ENCODE peak calls at places on chromosomes 3 and 15, in five cellular contexts. One of them, this sample, is unnamed.

GRCh38 chr3:127628788-127629456 is at the start of gene PODXL2:
- DNase-seq in NCI-H345: peak; percentile 63
- DNase-seq in NCI-H460: peak; percentile 43
- DNase-seq in A172: no peak
- DNase-seq in NCI-H2029: peak; percentile 52
- DNase-seq in this sample: peak; percentile 86

GRCh38 chr3:11195201-11195600 is 40.9 kb downstream of the HRH1 start:
- DNase-seq in NCI-H2029: no peak
- DNase-seq in A172: peak; percentile 49
- DNase-seq in NCI-H345: peak; percentile 2
- DNase-seq in NCI-H460: no peak
- DNase-seq in this sample: no peak

GRCh38 chr15:41820791-41821423 is 7.0 kb upstream of the JMJD7 start:
- DNase-seq in NCI-H460: no peak
- DNase-seq in A172: no peak
- DNase-seq in NCI-H345: no peak
- DNase-seq in NCI-H2029: peak; percentile 7
- DNase-seq in this sample: no peak

GRCh38 chr3:38968891-38969290 is 82.9 kb downstream of the SCN11A start:
- DNase-seq in NCI-H345: no peak
- DNase-seq in NCI-H2029: no peak
- DNase-seq in NCI-H460: no peak
- DNase-seq in A172: no peak
- DNase-seq in this sample: no peak

GRCh38 chr15:39582977-39583585 is 2.2 kb downstream of the THBS1 start:
- DNase-seq in A172: no peak
- DNase-seq in NCI-H345: no peak
- DNase-seq in NCI-H460: no peak
- DNase-seq in NCI-H2029: no peak
- DNase-seq in this sample: no peak

GRCh38 chr3:189557824-189558223 is 73.4 kb upstream of the TP63 start:
- DNase-seq in NCI-H2029: no peak
- DNase-seq in NCI-H345: no peak
- DNase-seq in A172: no peak
- DNase-seq in NCI-H460: no peak
- DNase-seq in this sample: no peak

GRCh38 chr3:167228135-167228534 is 152.0 kb downstream of the ZBBX start:
- DNase-seq in NCI-H460: no peak
- DNase-seq in NCI-H345: no peak
- DNase-seq in A172: peak; percentile 85
- DNase-seq in NCI-H2029: no peak
- DNase-seq in this sample: no peak

GRCh38 chr15:25737218-25737643 is 125.9 kb downstream of the ATP10A start:
- DNase-seq in NCI-H345: no peak
- DNase-seq in NCI-H2029: no peak
- DNase-seq in NCI-H460: no peak
- DNase-seq in A172: no peak
- DNase-seq in this sample: no peak

GRCh38 chr3:152622813-152623167 is 212.1 kb upstream of the P2RY1 start:
- DNase-seq in NCI-H460: no peak
- DNase-seq in NCI-H2029: no peak
- DNase-seq in NCI-H345: no peak
- DNase-seq in A172: no peak
- DNase-seq in this sample: no peak

GRCh38 chr3:155390361-155390760 is 96.9 kb upstream of the STRIT1 start:
- DNase-seq in A172: no peak
- DNase-seq in NCI-H460: no peak
- DNase-seq in NCI-H345: no peak
- DNase-seq in NCI-H2029: no peak
- DNase-seq in this sample: no peak

GRCh38 chr3:100993309-100993708 is at the start of gene ABI3BP:
- DNase-seq in NCI-H460: peak; percentile 12
- DNase-seq in A172: peak; percentile 73
- DNase-seq in NCI-H2029: no peak
- DNase-seq in NCI-H345: no peak
- DNase-seq in this sample: no peak

This sample was measured in COR-L47.